ENCODE peak calls at places on chromosomes 3 and 15, in six cellular contexts. One of them, this sample, is unnamed.

GRCh38 chr3:23055733-23056376 is 147.3 kb upstream of the UBE2E2 start:
- DNase-seq in PC-3: peak
- DNase-seq in HCT116: no peak
- DNase-seq in body of pancreas: no peak
- DNase-seq in astrocyte: peak
- DNase-seq in endothelial cell of umbilical vein: no peak
- DNase-seq in this sample: peak

GRCh38 chr15:68192117-68192516 is 13.0 kb downstream of the CALML4 start:
- DNase-seq in PC-3: no peak
- DNase-seq in HCT116: no peak
- DNase-seq in body of pancreas: no peak
- DNase-seq in astrocyte: no peak
- DNase-seq in endothelial cell of umbilical vein: no peak
- DNase-seq in this sample: no peak

GRCh38 chr3:64097920-64098319 is 74.6 kb upstream of the PSMD6 start:
- DNase-seq in PC-3: no peak
- DNase-seq in HCT116: no peak
- DNase-seq in body of pancreas: no peak
- DNase-seq in astrocyte: no peak
- DNase-seq in endothelial cell of umbilical vein: no peak
- DNase-seq in this sample: no peak

GRCh38 chr3:83928391-83928790 is 1030.4 kb upstream of the CADM2 start:
- DNase-seq in PC-3: peak
- DNase-seq in HCT116: peak
- DNase-seq in body of pancreas: no peak
- DNase-seq in astrocyte: no peak
- DNase-seq in endothelial cell of umbilical vein: no peak
- DNase-seq in this sample: no peak

GRCh38 chr3:129045675-129046036 is 14.9 kb upstream of the GP9 start:
- DNase-seq in PC-3: no peak
- DNase-seq in HCT116: no peak
- DNase-seq in body of pancreas: no peak
- DNase-seq in astrocyte: no peak
- DNase-seq in endothelial cell of umbilical vein: no peak
- DNase-seq in this sample: no peak

GRCh38 chr3:177419904-177420601 is 222.8 kb upstream of the TBL1XR1 start:
- DNase-seq in PC-3: no peak
- DNase-seq in HCT116: no peak
- DNase-seq in body of pancreas: no peak
- DNase-seq in astrocyte: peak
- DNase-seq in endothelial cell of umbilical vein: no peak
- DNase-seq in this sample: no peak

GRCh38 chr3:99394831-99395733 is 243.3 kb upstream of the COL8A1 start:
- DNase-seq in PC-3: peak
- DNase-seq in HCT116: no peak
- DNase-seq in body of pancreas: no peak
- DNase-seq in astrocyte: peak
- DNase-seq in endothelial cell of umbilical vein: no peak
- DNase-seq in this sample: peak

GRCh38 chr15:79283252-79284048 is 928 bp downstream of the ANKRD34C start:
- DNase-seq in PC-3: peak
- DNase-seq in HCT116: no peak
- DNase-seq in body of pancreas: peak
- DNase-seq in astrocyte: peak
- DNase-seq in endothelial cell of umbilical vein: peak
- DNase-seq in this sample: peak

GRCh38 chr15:40857601-40858351 is 13.9 kb downstream of the SPINT1 start:
- DNase-seq in PC-3: peak
- DNase-seq in HCT116: no peak
- DNase-seq in body of pancreas: peak
- DNase-seq in astrocyte: no peak
- DNase-seq in endothelial cell of umbilical vein: peak
- DNase-seq in this sample: peak

GRCh38 chr3:74693696-74694393 is 79.4 kb upstream of the CNTN3 start:
- DNase-seq in PC-3: no peak
- DNase-seq in HCT116: no peak
- DNase-seq in body of pancreas: no peak
- DNase-seq in astrocyte: no peak
- DNase-seq in endothelial cell of umbilical vein: no peak
- DNase-seq in this sample: no peak

GRCh38 chr3:110381992-110382391 is 689.6 kb upstream of the NECTIN3 start:
- DNase-seq in PC-3: peak
- DNase-seq in HCT116: no peak
- DNase-seq in body of pancreas: no peak
- DNase-seq in astrocyte: no peak
- DNase-seq in endothelial cell of umbilical vein: no peak
- DNase-seq in this sample: no peak

GRCh38 chr3:23406576-23406975 is 203.4 kb downstream of the UBE2E2 start:
- DNase-seq in PC-3: peak
- DNase-seq in HCT116: no peak
- DNase-seq in body of pancreas: no peak
- DNase-seq in astrocyte: no peak
- DNase-seq in endothelial cell of umbilical vein: no peak
- DNase-seq in this sample: no peak

GRCh38 chr3:118713502-118714207 is 321.0 kb downstream of the IGSF11 start:
- DNase-seq in PC-3: no peak
- DNase-seq in HCT116: no peak
- DNase-seq in body of pancreas: no peak
- DNase-seq in astrocyte: no peak
- DNase-seq in endothelial cell of umbilical vein: no peak
- DNase-seq in this sample: no peak

GRCh38 chr3:99418209-99418635 is 220.2 kb upstream of the COL8A1 start:
- DNase-seq in PC-3: no peak
- DNase-seq in HCT116: no peak
- DNase-seq in body of pancreas: no peak
- DNase-seq in astrocyte: no peak
- DNase-seq in endothelial cell of umbilical vein: peak
- DNase-seq in this sample: no peak

GRCh38 chr3:12906141-12906915 is 65.0 kb upstream of the RPL32 start:
- DNase-seq in PC-3: no peak
- DNase-seq in HCT116: no peak
- DNase-seq in body of pancreas: no peak
- DNase-seq in astrocyte: no peak
- DNase-seq in endothelial cell of umbilical vein: no peak
- DNase-seq in this sample: no peak

GRCh38 chr15:94083467-94083991 is 147.8 kb upstream of the MCTP2 start:
- DNase-seq in PC-3: no peak
- DNase-seq in HCT116: no peak
- DNase-seq in body of pancreas: no peak
- DNase-seq in astrocyte: peak
- DNase-seq in endothelial cell of umbilical vein: peak
- DNase-seq in this sample: peak

GRCh38 chr3:14148041-14148985 is 23.5 kb downstream of the TMEM43 start:
- DNase-seq in PC-3: no peak
- DNase-seq in HCT116: no peak
- DNase-seq in body of pancreas: peak
- DNase-seq in astrocyte: no peak
- DNase-seq in endothelial cell of umbilical vein: no peak
- DNase-seq in this sample: no peak

GRCh38 chr15:34357653-34358052 is 9.3 kb downstream of the LPCAT4 start:
- DNase-seq in PC-3: no peak
- DNase-seq in HCT116: no peak
- DNase-seq in body of pancreas: no peak
- DNase-seq in astrocyte: no peak
- DNase-seq in endothelial cell of umbilical vein: no peak
- DNase-seq in this sample: no peak

GRCh38 chr3:146974001-146974400 is 368.9 kb upstream of the PLSCR5 start:
- DNase-seq in PC-3: no peak
- DNase-seq in HCT116: no peak
- DNase-seq in body of pancreas: no peak
- DNase-seq in astrocyte: no peak
- DNase-seq in endothelial cell of umbilical vein: no peak
- DNase-seq in this sample: no peak

GRCh38 chr3:126343675-126344074 is 13.5 kb downstream of the KLF15 start:
- DNase-seq in PC-3: no peak
- DNase-seq in HCT116: no peak
- DNase-seq in body of pancreas: no peak
- DNase-seq in astrocyte: no peak
- DNase-seq in endothelial cell of umbilical vein: no peak
- DNase-seq in this sample: no peak

GRCh38 chr3:193095366-193095765 is 145.7 kb upstream of the PLAAT1 start:
- DNase-seq in PC-3: no peak
- DNase-seq in HCT116: no peak
- DNase-seq in body of pancreas: peak
- DNase-seq in astrocyte: peak
- DNase-seq in endothelial cell of umbilical vein: no peak
- DNase-seq in this sample: no peak

GRCh38 chr3:113908133-113908532 is 39.7 kb upstream of the ZDHHC23 start:
- DNase-seq in PC-3: no peak
- DNase-seq in HCT116: no peak
- DNase-seq in body of pancreas: no peak
- DNase-seq in astrocyte: no peak
- DNase-seq in endothelial cell of umbilical vein: no peak
- DNase-seq in this sample: no peak

GRCh38 chr3:113910966-113911365 is 36.8 kb upstream of the ZDHHC23 start:
- DNase-seq in PC-3: no peak
- DNase-seq in HCT116: no peak
- DNase-seq in body of pancreas: no peak
- DNase-seq in astrocyte: peak
- DNase-seq in endothelial cell of umbilical vein: no peak
- DNase-seq in this sample: no peak

GRCh38 chr3:113906568-113907140 is 41.2 kb upstream of the ZDHHC23 start:
- DNase-seq in PC-3: peak
- DNase-seq in HCT116: no peak
- DNase-seq in body of pancreas: no peak
- DNase-seq in astrocyte: no peak
- DNase-seq in endothelial cell of umbilical vein: no peak
- DNase-seq in this sample: no peak
- TF ChIP-seq CTCF in PC-3: no peak
- TF ChIP-seq CTCF in HCT116: no peak
- TF ChIP-seq CTCF in body of pancreas: no peak
- TF ChIP-seq CTCF in astrocyte: no peak
- TF ChIP-seq CTCF in endothelial cell of umbilical vein: no peak
- TF ChIP-seq CTCF in this sample: no peak

GRCh38 chr15:78072080-78072892 is 5.2 kb downstream of the TBC1D2B start:
- DNase-seq in PC-3: no peak
- DNase-seq in HCT116: no peak
- DNase-seq in body of pancreas: no peak
- DNase-seq in astrocyte: no peak
- DNase-seq in endothelial cell of umbilical vein: no peak
- DNase-seq in this sample: peak

GRCh38 chr15:78071378-78071777 is 6.1 kb downstream of the TBC1D2B start:
- DNase-seq in PC-3: no peak
- DNase-seq in HCT116: no peak
- DNase-seq in body of pancreas: no peak
- DNase-seq in astrocyte: no peak
- DNase-seq in endothelial cell of umbilical vein: no peak
- DNase-seq in this sample: no peak

GRCh38 chr15:78069052-78069414 is 8.5 kb downstream of the TBC1D2B start:
- DNase-seq in PC-3: no peak
- DNase-seq in HCT116: no peak
- DNase-seq in body of pancreas: no peak
- DNase-seq in astrocyte: no peak
- DNase-seq in endothelial cell of umbilical vein: peak
- DNase-seq in this sample: no peak

GRCh38 chr15:78069630-78070029 is 7.9 kb downstream of the TBC1D2B start:
- DNase-seq in PC-3: no peak
- DNase-seq in HCT116: no peak
- DNase-seq in body of pancreas: no peak
- DNase-seq in astrocyte: no peak
- DNase-seq in endothelial cell of umbilical vein: no peak
- DNase-seq in this sample: no peak

GRCh38 chr15:78070049-78070698 is 7.3 kb downstream of the TBC1D2B start:
- DNase-seq in PC-3: peak
- DNase-seq in HCT116: no peak
- DNase-seq in body of pancreas: no peak
- DNase-seq in astrocyte: no peak
- DNase-seq in endothelial cell of umbilical vein: peak
- DNase-seq in this sample: no peak
- H3K27ac ChIP-seq in PC-3: peak
- H3K27ac ChIP-seq in HCT116: no peak
- H3K27ac ChIP-seq in body of pancreas: peak
- H3K27ac ChIP-seq in astrocyte: no peak
- H3K27ac ChIP-seq in endothelial cell of umbilical vein: peak
- H3K27ac ChIP-seq in this sample: peak

GRCh38 chr15:90103669-90104329 is 1.5 kb upstream of the IDH2 start:
- DNase-seq in PC-3: no peak
- DNase-seq in HCT116: no peak
- DNase-seq in body of pancreas: peak
- DNase-seq in astrocyte: no peak
- DNase-seq in endothelial cell of umbilical vein: no peak
- DNase-seq in this sample: no peak

GRCh38 chr15:90101130-90101968 is 919 bp downstream of the IDH2 start:
- DNase-seq in PC-3: no peak
- DNase-seq in HCT116: no peak
- DNase-seq in body of pancreas: peak
- DNase-seq in astrocyte: no peak
- DNase-seq in endothelial cell of umbilical vein: peak
- DNase-seq in this sample: no peak

GRCh38 chr15:90099868-90100854 is 2.1 kb downstream of the IDH2 start:
- DNase-seq in PC-3: no peak
- DNase-seq in HCT116: no peak
- DNase-seq in body of pancreas: peak
- DNase-seq in astrocyte: peak
- DNase-seq in endothelial cell of umbilical vein: no peak
- DNase-seq in this sample: no peak

GRCh38 chr15:90104551-90104950 is 2.3 kb upstream of the IDH2 start:
- DNase-seq in PC-3: peak
- DNase-seq in HCT116: no peak
- DNase-seq in body of pancreas: peak
- DNase-seq in astrocyte: no peak
- DNase-seq in endothelial cell of umbilical vein: no peak
- DNase-seq in this sample: no peak

GRCh38 chr15:90101969-90102890 is at the start of gene IDH2:
- DNase-seq in PC-3: peak
- DNase-seq in HCT116: peak
- DNase-seq in body of pancreas: peak
- DNase-seq in astrocyte: peak
- DNase-seq in endothelial cell of umbilical vein: peak
- DNase-seq in this sample: peak
- TF ChIP-seq CTCF in PC-3: no peak
- TF ChIP-seq CTCF in HCT116: no peak
- TF ChIP-seq CTCF in body of pancreas: peak
- TF ChIP-seq CTCF in astrocyte: no peak
- TF ChIP-seq CTCF in endothelial cell of umbilical vein: no peak
- TF ChIP-seq CTCF in this sample: no peak

DNA sequence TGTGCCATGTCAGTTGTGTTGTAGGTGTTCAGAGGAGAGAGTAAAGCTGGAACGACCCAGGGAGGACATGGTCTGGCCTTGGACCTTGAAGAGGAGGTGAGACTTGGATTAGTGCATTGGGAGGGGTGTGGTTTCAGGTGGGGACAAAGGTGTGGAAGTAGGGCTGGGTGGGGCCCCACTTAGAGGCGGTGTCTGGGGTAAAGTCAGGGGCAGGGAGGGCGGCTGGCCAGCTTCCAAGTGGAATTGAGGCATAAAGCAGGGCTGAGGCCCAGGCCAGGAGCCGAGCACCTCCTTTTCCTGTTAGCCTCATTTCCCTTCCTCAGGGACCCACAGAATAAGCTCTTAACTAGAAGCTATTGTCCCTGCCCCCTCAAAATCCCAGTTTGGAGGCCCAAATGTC is 36.2 kb upstream of the FLNB start:
- DNase-seq in PC-3: peak
- DNase-seq in HCT116: no peak
- DNase-seq in body of pancreas: no peak
- DNase-seq in astrocyte: no peak
- DNase-seq in endothelial cell of umbilical vein: no peak
- DNase-seq in this sample: no peak
- H3K27ac ChIP-seq in PC-3: peak
- H3K27ac ChIP-seq in HCT116: peak
- H3K27ac ChIP-seq in body of pancreas: no peak
- H3K27ac ChIP-seq in astrocyte: no peak
- H3K27ac ChIP-seq in endothelial cell of umbilical vein: peak
- H3K27ac ChIP-seq in this sample: no peak

GRCh38 chr3:123202451-123202850 is 708 bp downstream of the SEC22A start:
- DNase-seq in PC-3: peak
- DNase-seq in HCT116: no peak
- DNase-seq in body of pancreas: no peak
- DNase-seq in astrocyte: no peak
- DNase-seq in endothelial cell of umbilical vein: peak
- DNase-seq in this sample: peak
- TF ChIP-seq CTCF in PC-3: peak
- TF ChIP-seq CTCF in HCT116: no peak
- TF ChIP-seq CTCF in body of pancreas: no peak
- TF ChIP-seq CTCF in astrocyte: no peak
- TF ChIP-seq CTCF in endothelial cell of umbilical vein: no peak
- TF ChIP-seq CTCF in this sample: no peak

This sample was measured in brain microvascular endothelial cell.